ENCODE peak calls at places on chromosomes 12 and 14, in eight cellular contexts. I is ovary, E is IMR-90, H is NB4, N is Peyer's patch, G is right lobe of liver, J is body of pancreas, L is A549. W is an unnamed sample.

GRCh38 chr14:44912041-44912869 is 49.5 kb downstream of the KLHL28 start:
- DNase-seq in I (no peak), E (no peak), H (no peak), N (no peak), G (no peak), J (peak), L (no peak), W (no peak)

GRCh38 chr14:100438678-100439592 is 115.8 kb downstream of the SLC25A47 start:
- DNase-seq in I (no peak), E (peak), H (no peak), N (peak), G (peak), J (no peak), L (peak), W (peak)

GRCh38 chr14:21068521-21069387 is 1.4 kb upstream of the ARHGEF40 start:
- DNase-seq in I (peak), E (peak), H (peak), N (no peak), G (no peak), J (peak), L (peak), W (no peak)

GRCh38 chr14:74950795-74951442 is 4.5 kb downstream of the PGF start:
- DNase-seq in I (no peak), E (peak), H (no peak), N (no peak), G (no peak), J (peak), L (no peak), W (no peak)

GRCh38 chr12:82663893-82664292 is 22.8 kb upstream of the TMTC2 start:
- DNase-seq in I (no peak), E (no peak), H (no peak), N (no peak), G (no peak), J (no peak), L (no peak), W (no peak)

GRCh38 chr12:119153477-119154434 is 25.0 kb upstream of the HSPB8 start:
- DNase-seq in I (peak), E (peak), H (peak), N (no peak), G (no peak), J (peak), L (no peak), W (no peak)

GRCh38 chr12:6167327-6168280 is 32.6 kb upstream of the CD9 start:
- DNase-seq in I (peak), E (peak), H (peak), N (no peak), G (no peak), J (peak), L (peak), W (peak)

GRCh38 chr12:690466-690865 is 27.2 kb upstream of the NINJ2 start:
- DNase-seq in I (no peak), E (no peak), H (no peak), N (no peak), G (no peak), J (no peak), L (no peak), W (no peak)

GRCh38 chr12:90250766-90251165 is 542.1 kb upstream of the ATP2B1 start:
- DNase-seq in I (no peak), E (no peak), H (peak), N (no peak), G (no peak), J (no peak), L (no peak), W (no peak)

GRCh38 chr12:19967001-19967400 is 401.3 kb upstream of the PDE3A start:
- DNase-seq in I (no peak), E (no peak), H (no peak), N (no peak), G (no peak), J (no peak), L (no peak), W (no peak)

DNA sequence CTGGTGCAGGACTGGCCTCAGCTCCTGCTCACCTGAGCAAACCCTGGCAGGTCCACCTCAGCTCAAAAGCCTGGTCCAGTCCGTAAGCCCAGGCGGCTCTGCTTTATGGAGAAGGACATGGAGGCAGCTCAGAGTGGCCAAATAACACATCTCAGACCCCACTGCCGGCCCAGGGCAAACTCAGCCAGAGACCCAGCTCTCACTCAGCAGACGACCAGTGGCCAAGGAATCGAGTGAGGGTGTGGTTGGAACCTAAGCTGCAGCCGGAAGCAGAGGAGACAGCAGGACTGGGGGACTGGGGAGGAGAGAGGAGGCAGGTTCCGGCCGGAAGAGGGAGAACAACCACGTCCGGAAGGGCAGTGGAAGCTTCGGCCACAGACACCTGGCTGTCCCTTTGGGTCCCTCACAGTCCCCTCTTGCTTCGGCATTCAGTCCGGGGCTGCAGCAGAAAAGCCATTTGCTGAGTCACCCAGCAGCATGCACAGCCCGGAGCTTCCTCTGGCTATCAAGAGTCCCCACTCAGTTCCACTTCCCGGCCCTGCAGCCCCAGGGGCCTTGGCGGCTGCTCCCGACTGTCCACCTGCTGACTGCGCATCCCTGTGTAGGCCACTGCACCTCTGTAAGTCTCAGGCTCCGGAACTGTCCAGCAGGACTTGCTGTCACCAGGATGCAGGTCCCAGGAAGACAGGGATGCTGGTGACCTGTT is 104.0 kb downstream of the CALM1 start:
- DNase-seq in I (no peak), E (no peak), H (peak), N (no peak), G (peak), J (no peak), L (no peak), W (no peak)
- TF ChIP-seq POLR2A in I (no peak), E (no peak), H (no peak), N (no peak), G (no peak), J (no peak), L (no peak), W (no peak)

GRCh38 chr12:108563135-108563803 is 873 bp downstream of the ISCU start:
- DNase-seq in I (peak), E (peak), H (peak), N (peak), G (peak), J (peak), L (peak), W (peak)
- TF ChIP-seq POLR2A in I (peak), E (peak), H (peak), N (peak), G (no peak), J (peak), L (no peak), W (no peak)

GRCh38 chr12:46267618-46268348 is 1.1 kb downstream of the SLC38A1 start:
- DNase-seq in I (peak), E (peak), H (peak), N (no peak), G (peak), J (peak), L (no peak), W (no peak)
- TF ChIP-seq POLR2A in I (no peak), E (peak), H (no peak), N (no peak), G (no peak), J (peak), L (no peak), W (no peak)

DNA sequence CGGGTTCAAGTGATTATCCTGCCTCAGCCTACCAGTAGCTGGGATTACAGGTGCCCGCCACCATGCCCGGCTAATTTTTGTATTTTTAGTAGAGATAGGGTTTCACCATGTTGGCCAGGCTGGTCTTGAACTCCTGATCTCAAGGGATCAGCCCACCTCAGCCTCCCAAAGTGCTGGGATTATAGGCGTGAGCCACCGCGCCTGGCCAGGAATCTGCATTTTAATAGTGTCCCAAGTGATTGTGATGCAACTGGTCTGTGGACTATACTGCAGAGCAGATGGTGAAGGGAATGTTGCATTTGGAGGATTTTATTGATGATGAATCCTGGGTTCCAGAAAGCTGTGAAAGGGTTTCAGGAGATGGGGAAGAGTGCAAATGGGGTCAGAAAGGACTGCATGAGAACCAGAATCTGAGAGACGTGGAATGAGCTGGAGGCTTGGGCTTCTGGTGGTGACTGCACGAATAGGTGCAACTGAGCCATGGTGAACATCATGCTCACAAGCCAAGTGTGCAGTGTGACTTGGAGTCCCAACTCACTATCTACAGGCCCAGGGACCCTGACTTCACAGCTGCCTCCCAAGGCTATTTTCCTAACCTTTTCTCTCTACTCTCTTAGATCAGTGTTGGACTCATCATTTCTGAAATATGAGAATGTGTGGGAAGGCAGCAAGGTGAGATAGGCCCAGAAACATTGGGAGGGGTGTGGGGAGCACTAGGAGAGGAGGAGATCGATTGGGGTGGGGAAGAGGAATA is 4.5 kb downstream of the RPS26 start:
- DNase-seq in I (no peak), E (no peak), H (peak), N (no peak), G (no peak), J (no peak), L (no peak), W (no peak)
- TF ChIP-seq POLR2A in I (no peak), E (no peak), H (no peak), N (no peak), G (no peak), J (no peak), L (peak), W (no peak)

GRCh38 chr14:77181603-77182437 is at the start of gene TMEM63C:
- DNase-seq in I (no peak), E (no peak), H (peak), N (peak), G (no peak), J (peak), L (peak), W (peak)
- TF ChIP-seq POLR2A in I (no peak), E (no peak), H (no peak), N (peak), G (no peak), J (peak), L (no peak), W (no peak)

GRCh38 chr12:56751712-56752598 is at the start of gene PRIM1:
- DNase-seq in I (peak), E (peak), H (peak), N (peak), G (peak), J (peak), L (peak), W (peak)
- TF ChIP-seq POLR2A in I (no peak), E (no peak), H (peak), N (peak), G (peak), J (peak), L (peak), W (peak)

DNA sequence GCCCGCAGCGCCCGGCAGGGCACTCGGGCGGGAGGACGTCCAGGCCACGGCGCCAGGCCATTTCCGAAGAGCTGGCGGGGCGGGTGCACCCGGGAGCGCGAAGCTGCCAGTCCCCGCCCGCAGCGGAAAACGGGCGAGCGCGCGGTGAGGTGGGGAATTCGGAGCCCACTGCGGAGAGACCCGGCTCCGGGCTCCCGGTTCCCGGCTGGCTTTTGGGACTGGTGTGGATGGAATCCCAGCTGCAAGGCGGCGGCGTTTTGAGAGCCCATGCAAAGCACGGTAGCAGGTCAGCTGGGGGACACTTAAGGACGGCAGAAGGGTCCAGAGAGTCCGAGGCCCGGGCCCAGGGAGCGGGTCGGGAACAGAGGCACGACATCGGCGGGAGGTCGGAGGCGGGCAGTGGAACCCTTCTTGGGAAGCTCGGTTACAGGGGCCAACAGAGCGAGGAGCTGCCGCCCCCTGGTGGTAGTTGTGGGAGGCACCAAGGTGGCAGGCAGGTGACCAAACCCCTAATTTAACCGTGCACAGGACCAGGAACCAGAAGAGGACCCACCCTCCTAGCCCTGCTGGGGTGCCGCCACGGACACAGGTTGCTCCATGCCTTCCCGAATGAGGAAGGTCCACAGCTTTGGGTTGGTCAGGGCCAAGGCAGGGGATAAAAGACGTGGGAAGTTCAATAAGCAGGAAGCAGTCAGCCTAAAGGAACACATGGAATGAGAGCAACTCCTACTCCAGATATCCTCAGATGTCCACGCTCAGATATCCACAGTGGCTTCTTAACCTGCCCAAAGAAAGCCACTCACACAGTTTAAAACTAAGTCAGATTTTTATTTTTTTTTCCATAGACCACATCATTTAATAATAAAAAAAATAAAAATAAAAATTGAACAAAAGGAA is 685 bp upstream of the CDH24 start:
- DNase-seq in I (peak), E (peak), H (peak), N (peak), G (peak), J (peak), L (peak), W (peak)
- TF ChIP-seq POLR2A in I (no peak), E (no peak), H (peak), N (peak), G (no peak), J (no peak), L (no peak), W (no peak)

GRCh38 chr14:101947904-101948665 is 16.3 kb upstream of the DYNC1H1 start:
- DNase-seq in I (peak), E (peak), H (peak), N (peak), G (peak), J (peak), L (peak), W (peak)
- TF ChIP-seq POLR2A in I (peak), E (peak), H (peak), N (peak), G (peak), J (peak), L (peak), W (peak)

DNA sequence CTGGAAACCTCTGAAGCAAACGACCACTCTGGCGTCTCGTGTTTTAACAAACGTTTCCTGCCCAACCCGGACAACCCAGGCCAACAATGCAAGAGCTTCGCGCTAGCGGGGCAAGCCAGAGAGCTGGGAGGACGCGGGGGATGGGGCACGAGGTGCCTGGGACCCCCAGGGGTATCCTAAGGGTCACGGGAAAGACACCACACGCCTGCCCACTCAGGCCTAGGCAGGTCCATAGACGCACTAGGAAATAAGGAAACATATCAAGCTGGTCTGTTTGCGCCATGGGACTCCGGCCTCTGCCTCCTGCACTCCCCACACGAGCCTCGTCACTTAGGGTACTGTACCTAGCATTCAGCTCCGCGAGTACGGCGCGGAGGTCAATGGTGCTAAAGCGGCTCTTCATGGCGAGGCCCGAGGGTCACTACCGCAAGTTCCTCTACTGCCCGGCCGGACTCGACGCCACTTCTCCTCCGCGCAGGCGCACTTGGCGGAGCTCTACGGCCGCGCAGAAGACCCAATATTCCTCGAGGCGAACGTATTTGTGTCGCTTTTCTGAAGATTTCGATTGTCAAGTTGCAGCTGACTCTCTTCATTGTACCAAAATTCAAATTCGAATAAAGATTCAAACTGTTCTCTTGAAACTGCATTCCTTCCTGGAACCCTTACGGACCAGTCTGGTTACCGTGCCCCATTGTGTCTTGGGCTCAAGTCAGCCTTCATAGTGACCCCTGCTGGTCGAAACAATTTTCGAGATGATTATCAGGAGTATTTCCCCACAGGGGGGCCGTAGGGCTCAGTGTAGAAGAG is at the start of gene NEMF:
- DNase-seq in I (peak), E (peak), H (peak), N (peak), G (peak), J (peak), L (peak), W (peak)
- TF ChIP-seq POLR2A in I (peak), E (peak), H (peak), N (peak), G (peak), J (peak), L (peak), W (peak)

DNA sequence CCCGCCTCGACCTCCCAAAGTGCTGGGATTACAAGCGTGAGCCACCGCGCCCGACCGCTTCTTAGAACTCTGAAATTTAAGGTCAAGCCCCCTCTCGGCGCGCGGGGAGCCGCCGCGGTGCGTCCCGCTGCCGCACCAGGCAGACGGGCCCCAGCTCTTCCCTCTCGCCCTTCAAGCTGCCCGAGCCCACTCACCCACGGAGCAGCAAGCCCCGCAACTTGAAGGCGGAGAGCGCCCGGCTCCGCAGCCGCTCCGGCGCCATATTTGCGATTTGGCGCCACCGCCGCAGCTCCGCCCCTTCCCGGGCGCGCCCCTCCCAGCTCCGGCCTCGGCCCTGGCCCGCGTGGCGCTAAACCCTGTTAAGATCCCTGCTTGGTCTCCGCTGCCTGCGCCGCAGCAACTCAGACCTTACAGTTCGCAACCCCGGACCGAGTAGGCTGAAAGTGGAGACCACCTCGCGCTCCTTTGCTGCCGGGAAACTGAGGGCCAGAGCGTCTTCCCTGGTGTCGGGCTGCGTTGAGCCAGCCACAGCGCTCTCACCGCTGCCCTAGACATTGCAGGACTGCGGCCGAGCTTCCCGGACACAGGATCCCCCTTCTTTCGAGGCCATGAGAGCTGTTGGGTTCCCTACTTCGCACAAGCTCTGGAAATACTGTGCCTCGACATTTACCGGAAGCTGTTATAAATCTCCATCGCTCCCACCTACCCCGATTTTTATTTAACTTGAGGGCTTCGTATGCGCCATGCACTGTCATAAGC is at the start of gene POLE2:
- DNase-seq in I (peak), E (peak), H (peak), N (peak), G (peak), J (peak), L (peak), W (peak)
- TF ChIP-seq POLR2A in I (no peak), E (no peak), H (peak), N (no peak), G (peak), J (peak), L (peak), W (peak)